ENCODE peak calls at places on chromosomes 2 and 18, in six cellular contexts. H, N, B, W, L and Q are unnamed samples. For H3K4me1 and H3K79me1, the result is how much of the 10 kb centered on the place peaks cover.

GRCh38 chr18:74546751-74547530 is 12.6 kb downstream of the CNDP1 start:
- DNase-seq in H (no peak), N (no peak), B (peak), W (no peak), L (peak), Q (no peak)

GRCh38 chr18:6747646-6748045 is 18.1 kb downstream of the ARHGAP28 start:
- DNase-seq in H (no peak), N (no peak), B (peak), W (no peak), L (peak), Q (no peak)

GRCh38 chr18:9184998-9185613 is 48.5 kb downstream of the ANKRD12 start:
- DNase-seq in H (no peak), N (no peak), B (no peak), W (no peak), L (no peak), Q (no peak)

GRCh38 chr2:28633739-28634138 is 117.9 kb upstream of the PPP1CB start:
- DNase-seq in H (no peak), N (no peak), B (peak), W (no peak), L (peak), Q (no peak)

GRCh38 chr2:20568501-20569463 is 82.1 kb downstream of the HS1BP3 start:
- DNase-seq in H (no peak), N (no peak), B (peak), W (no peak), L (no peak), Q (no peak)

GRCh38 chr2:34308140-34308539 is 709.0 kb upstream of the FAM98A start:
- DNase-seq in H (no peak), N (no peak), B (no peak), W (no peak), L (no peak), Q (no peak)

GRCh38 chr2:110718382-110718781 is 14.0 kb upstream of the ACOXL start:
- DNase-seq in H (no peak), N (no peak), B (no peak), W (no peak), L (no peak), Q (no peak)

GRCh38 chr2:96090181-96090500 is 26.2 kb downstream of the ADRA2B start:
- DNase-seq in H (peak), N (no peak), B (no peak), W (no peak), L (no peak), Q (no peak)

GRCh38 chr2:104755026-104755856 is 98.7 kb upstream of the POU3F3 start:
- DNase-seq in H (no peak), N (peak), B (no peak), W (no peak), L (no peak), Q (peak)

GRCh38 chr2:152453129-152453642 is 118.2 kb downstream of the FMNL2 start:
- DNase-seq in H (no peak), N (peak), B (no peak), W (peak), L (peak), Q (peak)

GRCh38 chr2:120930861-120931260 is 195.2 kb downstream of the GLI2 start:
- DNase-seq in H (no peak), N (no peak), B (no peak), W (no peak), L (no peak), Q (no peak)

GRCh38 chr18:23618862-23619387 is 32.6 kb upstream of the NPC1 start:
- DNase-seq in H (peak), N (peak), B (no peak), W (peak), L (no peak), Q (peak)

GRCh38 chr2:128949360-128949759 is 630.7 kb upstream of the HS6ST1 start:
- DNase-seq in H (no peak), N (no peak), B (no peak), W (no peak), L (no peak), Q (no peak)

GRCh38 chr2:206585335-206585734 is 57.0 kb upstream of the FAM237A start:
- DNase-seq in H (no peak), N (no peak), B (peak), W (no peak), L (peak), Q (no peak)

GRCh38 chr18:59512025-59512710 is 153.1 kb upstream of the LMAN1 start:
- DNase-seq in H (no peak), N (no peak), B (no peak), W (no peak), L (no peak), Q (no peak)

GRCh38 chr2:121360566-121361300 is 75.7 kb upstream of the TFCP2L1 start:
- DNase-seq in H (no peak), N (no peak), B (peak), W (no peak), L (peak), Q (no peak)

GRCh38 chr2:62375051-62375450 is 130.9 kb downstream of the TMEM17 start:
- DNase-seq in H (no peak), N (no peak), B (no peak), W (no peak), L (no peak), Q (no peak)
- H2BK15ac ChIP-seq in H (no peak), N (no peak), B (no peak), W (no peak), L (no peak), Q (peak)

GRCh38 chr2:9554841-9555337 is 741 bp downstream of the ADAM17 start:
- DNase-seq in H (no peak), N (no peak), B (peak), W (no peak), L (peak), Q (peak)
- H3K4me1 ChIP-seq in H (under half), N (under half), B (under half), W (under half), L (under half), Q (under half)

GRCh38 chr18:48836231-48836805 is 114.4 kb downstream of the SMAD7 start:
- DNase-seq in H (no peak), N (no peak), B (no peak), W (no peak), L (no peak), Q (no peak)

GRCh38 chr18:48833701-48834394 is 116.9 kb downstream of the SMAD7 start:
- DNase-seq in H (no peak), N (peak), B (peak), W (no peak), L (peak), Q (no peak)

GRCh38 chr18:48834421-48835011 is 116.2 kb downstream of the SMAD7 start:
- DNase-seq in H (no peak), N (peak), B (peak), W (no peak), L (peak), Q (peak)

GRCh38 chr18:48835745-48836191 is 115.0 kb downstream of the SMAD7 start:
- DNase-seq in H (no peak), N (no peak), B (no peak), W (no peak), L (no peak), Q (no peak)

DNA sequence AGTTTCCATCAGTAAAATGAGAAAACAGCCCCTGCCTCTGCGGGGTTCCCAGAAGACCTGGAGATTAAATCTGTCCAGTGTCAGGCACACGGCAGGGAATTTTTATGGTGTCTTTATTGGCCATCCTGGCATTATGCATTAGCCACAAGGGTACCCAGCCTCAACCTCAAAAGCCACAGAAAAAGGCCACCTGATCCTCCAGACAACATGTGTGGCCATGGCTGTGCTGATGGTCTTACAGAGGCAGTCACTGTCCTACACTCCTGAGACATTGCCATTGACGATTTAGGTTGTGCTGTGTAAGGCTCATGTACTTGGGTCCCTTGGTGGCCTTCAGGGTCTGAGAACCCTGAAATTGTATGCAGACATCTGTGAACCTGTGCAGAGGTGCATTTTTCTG is 115.6 kb downstream of the SMAD7 start:
- DNase-seq in H (no peak), N (no peak), B (no peak), W (no peak), L (no peak), Q (no peak)
- H3K79me1 ChIP-seq in H (under half), N (under half), B (under half), W (under half), L (under half), Q (under half)

DNA sequence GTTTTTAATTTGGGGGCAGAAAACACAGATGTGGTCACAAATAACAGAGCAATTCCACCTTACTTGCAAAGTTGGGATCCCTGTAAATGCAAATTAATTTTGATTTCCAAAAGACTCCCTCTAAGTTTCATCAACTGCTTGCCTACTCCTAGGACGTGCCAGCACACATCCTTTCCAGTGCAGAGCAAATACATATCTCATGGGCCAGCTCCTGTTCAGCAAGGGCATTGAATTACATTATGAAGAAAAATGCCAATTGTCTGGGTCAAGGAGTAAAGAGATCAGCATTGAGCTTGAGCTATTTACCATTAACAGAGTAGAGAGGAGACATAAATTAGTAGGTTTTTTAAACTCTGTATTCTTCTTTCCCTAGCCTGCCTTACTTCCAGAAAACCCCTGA is 18.8 kb downstream of the PID1 start:
- DNase-seq in H (no peak), N (no peak), B (no peak), W (no peak), L (no peak), Q (no peak)
- H2BK15ac ChIP-seq in H (no peak), N (no peak), B (no peak), W (no peak), L (no peak), Q (no peak)

GRCh38 chr2:17056236-17056635 is 390.6 kb upstream of the CYRIA start:
- DNase-seq in H (no peak), N (no peak), B (no peak), W (no peak), L (no peak), Q (no peak)
- H3K4me1 ChIP-seq in H (under half), N (under half), B (under half), W (under half), L (under half), Q (under half)

GRCh38 chr2:46171441-46171953 is 125.7 kb upstream of the EPAS1 start:
- DNase-seq in H (no peak), N (no peak), B (peak), W (no peak), L (peak), Q (peak)
- H3K79me1 ChIP-seq in H (under half), N (under half), B (under half), W (under half), L (under half), Q (under half)

DNA sequence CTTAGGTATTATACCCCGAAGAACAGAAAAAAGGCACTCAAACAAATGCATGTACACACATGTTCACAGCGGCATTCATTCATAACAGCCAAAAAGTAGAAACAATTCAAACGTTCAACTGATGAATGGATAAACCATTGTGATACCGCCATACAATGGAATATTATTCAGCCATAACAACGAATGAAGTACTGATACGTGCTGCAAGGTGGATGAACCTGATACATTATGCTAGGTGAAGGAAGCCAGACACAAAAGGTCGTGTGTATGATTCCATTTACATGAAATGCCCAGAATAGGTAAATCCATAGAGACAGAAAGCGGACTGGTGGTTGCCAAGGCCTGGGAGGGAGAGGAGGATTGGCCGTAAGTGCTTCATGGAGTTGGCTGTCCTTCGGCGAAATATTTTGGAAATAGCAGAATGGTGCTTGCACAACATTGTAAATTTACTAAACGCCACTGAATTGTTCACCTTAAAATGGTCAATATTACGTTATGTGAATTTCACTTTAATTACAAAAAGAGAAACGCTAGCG is 750 bp upstream of the RMP24 start:
- DNase-seq in H (no peak), N (no peak), B (no peak), W (no peak), L (no peak), Q (no peak)
- H2BK15ac ChIP-seq in H (no peak), N (no peak), B (no peak), W (no peak), L (no peak), Q (no peak)